ENCODE peak calls at places on chromosomes 3 and 15, in ten cellular contexts. I is Peyer's patch, N is pancreas, F is astrocyte, H is astrocyte of the spinal cord, E is epithelial cell of esophagus, G is BE2C, C is lower lobe of right lung, U is right lobe of liver, T is fibroblast of the aortic adventitia. M is an unnamed sample.

GRCh38 chr3:66353530-66353929 is 132.7 kb downstream of the SLC25A26 start:
- DNase-seq in I (no peak), N (no peak), F (peak), H (peak), E (no peak), G (no peak), C (no peak), U (no peak), T (peak), M (no peak)

GRCh38 chr3:33962383-33962782 is 164.0 kb downstream of the PDCD6IP start:
- DNase-seq in I (no peak), N (no peak), F (no peak), H (no peak), E (peak), G (no peak), C (no peak), U (no peak), T (no peak), M (no peak)

GRCh38 chr15:101646652-101647051 is 5.5 kb downstream of the TM2D3 start:
- DNase-seq in I (no peak), N (no peak), F (no peak), H (no peak), E (no peak), G (no peak), C (no peak), U (peak), T (peak), M (no peak)

GRCh38 chr15:49962044-49962602 is 156.9 kb downstream of the ATP8B4 start:
- DNase-seq in I (no peak), N (no peak), F (no peak), H (no peak), E (no peak), G (no peak), C (no peak), U (no peak), T (peak), M (no peak)

GRCh38 chr3:13352621-13353131 is 67.4 kb downstream of the NUP210 start:
- DNase-seq in I (no peak), N (no peak), F (peak), H (no peak), E (no peak), G (no peak), C (no peak), U (no peak), T (no peak), M (no peak)

GRCh38 chr3:135136361-135137100 is 341.5 kb downstream of the EPHB1 start:
- DNase-seq in I (no peak), N (no peak), F (no peak), H (no peak), E (no peak), G (peak), C (no peak), U (no peak), T (no peak), M (no peak)

GRCh38 chr3:87309601-87310000 is 33.2 kb upstream of the POU1F1 start:
- DNase-seq in I (peak), N (no peak), F (peak), H (no peak), E (peak), G (no peak), C (no peak), U (no peak), T (no peak), M (no peak)

GRCh38 chr3:148147896-148148295 is 549.8 kb upstream of the AGTR1 start:
- DNase-seq in I (no peak), N (no peak), F (no peak), H (no peak), E (no peak), G (no peak), C (no peak), U (no peak), T (peak), M (no peak)

GRCh38 chr15:101100593-101101442 is 151.0 kb downstream of the CHSY1 start:
- DNase-seq in I (no peak), N (no peak), F (no peak), H (no peak), E (no peak), G (no peak), C (no peak), U (no peak), T (no peak), M (no peak)

GRCh38 chr15:39919740-39920509 is at the start of gene GPR176:
- DNase-seq in I (peak), N (peak), F (peak), H (peak), E (peak), G (peak), C (peak), U (peak), T (peak), M (no peak)

GRCh38 chr15:72353266-72353665 is 22.5 kb downstream of the HEXA start:
- DNase-seq in I (no peak), N (no peak), F (no peak), H (peak), E (peak), G (no peak), C (no peak), U (no peak), T (no peak), M (no peak)

GRCh38 chr3:194337965-194338753 is 13.0 kb downstream of the CPN2 start:
- DNase-seq in I (no peak), N (no peak), F (no peak), H (no peak), E (no peak), G (no peak), C (no peak), U (no peak), T (no peak), M (no peak)

GRCh38 chr15:85149460-85150129 is 167.9 kb downstream of the PDE8A start:
- DNase-seq in I (no peak), N (no peak), F (peak), H (no peak), E (no peak), G (no peak), C (no peak), U (no peak), T (no peak), M (no peak)

GRCh38 chr3:99774467-99774866 is 43.2 kb upstream of the CMSS1 start:
- DNase-seq in I (no peak), N (no peak), F (peak), H (peak), E (peak), G (no peak), C (no peak), U (no peak), T (peak), M (peak)

GRCh38 chr15:60003243-60004018 is 680 bp upstream of the FOXB1 start:
- DNase-seq in I (no peak), N (no peak), F (no peak), H (no peak), E (no peak), G (no peak), C (no peak), U (no peak), T (no peak), M (no peak)

GRCh38 chr15:60004846-60005351 is 788 bp downstream of the FOXB1 start:
- DNase-seq in I (no peak), N (peak), F (no peak), H (no peak), E (peak), G (no peak), C (peak), U (no peak), T (peak), M (no peak)

GRCh38 chr15:60002528-60003218 is 1.4 kb upstream of the FOXB1 start:
- DNase-seq in I (no peak), N (no peak), F (no peak), H (no peak), E (no peak), G (no peak), C (no peak), U (no peak), T (no peak), M (no peak)

GRCh38 chr15:60005352-60006202 is 1.5 kb downstream of the FOXB1 start:
- DNase-seq in I (no peak), N (peak), F (no peak), H (no peak), E (no peak), G (no peak), C (peak), U (no peak), T (no peak), M (no peak)

DNA sequence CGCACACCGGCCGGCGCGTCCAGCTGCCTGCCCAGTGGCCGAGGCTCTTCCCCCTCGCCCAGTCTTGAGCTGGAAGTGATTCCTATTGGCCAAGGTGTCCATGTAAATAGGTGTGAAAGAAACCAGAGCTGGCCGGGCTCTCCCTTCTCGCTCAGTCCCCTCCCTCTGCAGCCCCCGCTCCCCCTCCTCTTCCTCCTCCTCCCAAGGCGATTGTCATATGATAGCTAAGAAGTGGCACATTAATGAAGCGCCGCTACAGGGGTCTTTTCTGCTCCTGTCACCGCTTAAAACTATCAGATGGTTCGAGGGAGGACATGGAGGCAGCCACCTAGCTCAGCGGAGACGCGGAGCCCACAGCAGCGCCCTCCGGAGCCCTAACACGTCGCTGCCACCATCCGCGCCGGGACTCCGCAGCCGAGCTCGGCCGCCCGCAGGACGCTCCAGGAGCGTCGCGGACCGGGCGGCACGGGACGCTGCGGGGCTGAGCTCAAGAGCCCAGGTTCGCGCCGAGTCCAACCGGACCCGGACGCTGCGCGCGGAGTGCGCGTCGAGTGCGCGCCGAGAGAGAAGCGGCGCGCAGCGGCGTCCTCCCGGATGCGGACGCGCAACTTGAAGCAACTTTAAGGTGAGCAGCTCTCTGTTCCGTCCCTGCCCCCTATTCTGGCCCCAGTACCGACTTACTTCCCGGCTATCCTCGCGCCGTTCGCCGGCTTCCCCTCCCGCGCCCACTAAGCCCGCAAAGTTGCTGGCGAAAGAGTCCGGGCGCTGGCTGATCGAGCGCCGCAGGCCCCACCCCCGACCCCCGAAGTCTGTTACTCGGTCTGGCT is at the start of gene FOXB1:
- DNase-seq in I (no peak), N (no peak), F (no peak), H (no peak), E (no peak), G (no peak), C (no peak), U (no peak), T (no peak), M (no peak)
- H3K4me3 ChIP-seq in I (peak), N (peak), F (peak), H (peak), E (no peak), G (no peak), C (peak), U (peak), T (no peak), M (no peak)

GRCh38 chr3:125916376-125916978 is 52.5 kb upstream of the ROPN1B start:
- DNase-seq in I (no peak), N (peak), F (peak), H (peak), E (peak), G (no peak), C (no peak), U (no peak), T (peak), M (peak)
- TF ChIP-seq CTCF in I (peak), N (no peak), F (no peak), H (peak), E (no peak), G (peak), C (peak), U (peak), T (no peak), M (peak)

DNA sequence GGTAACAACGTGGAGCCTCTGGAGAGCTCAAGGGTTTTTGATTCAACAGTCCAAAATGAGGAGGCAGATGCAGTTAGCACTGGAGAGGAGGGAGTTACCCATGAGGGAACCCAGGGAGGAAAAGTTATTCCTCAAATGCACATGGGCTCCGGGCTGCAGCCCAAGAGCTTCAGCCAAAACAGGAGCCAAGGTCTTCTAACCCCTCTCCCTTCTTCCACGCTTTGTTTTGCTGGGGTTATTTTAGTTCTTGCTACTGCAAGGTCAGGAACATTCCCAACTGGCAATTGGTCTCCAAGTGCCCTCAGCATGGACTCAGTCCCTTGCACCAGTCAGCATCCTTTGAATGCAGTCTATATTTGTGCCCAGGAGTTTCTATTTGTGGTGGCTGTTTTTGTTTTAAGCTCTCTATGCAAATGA is 90.0 kb downstream of the TGFBR2 start:
- DNase-seq in I (no peak), N (no peak), F (no peak), H (no peak), E (no peak), G (no peak), C (no peak), U (no peak), T (peak), M (no peak)
- H3K4me3 ChIP-seq in I (no peak), N (no peak), F (no peak), H (no peak), E (no peak), G (no peak), C (no peak), U (no peak), T (no peak), M (no peak)

GRCh38 chr3:58306662-58307286 is 454 bp downstream of the HTD2 start:
- DNase-seq in I (peak), N (peak), F (peak), H (peak), E (peak), G (peak), C (peak), U (peak), T (no peak), M (no peak)
- TF ChIP-seq CTCF in I (peak), N (no peak), F (no peak), H (peak), E (peak), G (no peak), C (no peak), U (no peak), T (peak), M (peak)

GRCh38 chr3:52452570-52453221 is 1.1 kb downstream of the TNNC1 start:
- DNase-seq in I (no peak), N (peak), F (no peak), H (no peak), E (no peak), G (no peak), C (no peak), U (no peak), T (no peak), M (no peak)

GRCh38 chr3:52454938-52455282 is 494 bp upstream of the NISCH start:
- DNase-seq in I (no peak), N (no peak), F (no peak), H (no peak), E (no peak), G (no peak), C (no peak), U (no peak), T (no peak), M (no peak)

GRCh38 chr3:52455283-52456168 is at the start of gene NISCH:
- DNase-seq in I (peak), N (peak), F (peak), H (peak), E (peak), G (peak), C (peak), U (peak), T (peak), M (no peak)

GRCh38 chr3:52453496-52454234 is at the start of gene TNNC1:
- DNase-seq in I (no peak), N (peak), F (no peak), H (no peak), E (no peak), G (no peak), C (peak), U (no peak), T (no peak), M (no peak)

GRCh38 chr3:52454235-52454937 is 545 bp upstream of the TNNC1 start:
- DNase-seq in I (no peak), N (peak), F (no peak), H (no peak), E (no peak), G (no peak), C (no peak), U (no peak), T (no peak), M (no peak)
- H3K4me3 ChIP-seq in I (peak), N (peak), F (no peak), H (no peak), E (no peak), G (no peak), C (peak), U (peak), T (no peak), M (peak)

GRCh38 chr3:22908974-22909507 is 294.1 kb upstream of the UBE2E2 start:
- DNase-seq in I (no peak), N (no peak), F (no peak), H (no peak), E (no peak), G (no peak), C (no peak), U (no peak), T (no peak), M (no peak)
- TF ChIP-seq CTCF in I (no peak), N (no peak), F (no peak), H (no peak), E (peak), G (no peak), C (no peak), U (no peak), T (no peak), M (peak)

DNA sequence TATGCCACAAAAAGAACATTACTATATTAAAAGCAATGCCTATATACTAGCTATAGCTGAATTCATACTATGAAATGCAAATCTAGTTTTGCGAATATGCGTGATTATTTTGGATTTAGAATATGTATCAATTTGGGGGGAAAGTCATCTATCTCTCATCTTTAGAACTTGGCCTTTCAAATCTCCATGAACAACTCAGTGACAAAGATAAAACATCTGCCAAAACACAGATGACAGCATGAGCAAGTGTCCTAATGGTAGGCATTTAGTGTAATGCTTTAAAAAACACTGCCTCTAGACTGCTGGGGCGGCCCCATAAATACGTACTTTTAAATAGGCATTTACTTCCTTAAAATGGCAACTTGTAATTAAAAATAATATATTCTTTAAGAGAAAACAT is 2.7 kb downstream of the CD47 start:
- DNase-seq in I (no peak), N (no peak), F (no peak), H (no peak), E (no peak), G (no peak), C (no peak), U (no peak), T (no peak), M (no peak)
- H3K4me3 ChIP-seq in I (no peak), N (no peak), F (no peak), H (no peak), E (no peak), G (no peak), C (peak), U (no peak), T (peak), M (no peak)

GRCh38 chr3:182940266-182940808 is 40.0 kb downstream of the DCUN1D1 start:
- DNase-seq in I (no peak), N (no peak), F (no peak), H (no peak), E (no peak), G (no peak), C (no peak), U (no peak), T (no peak), M (no peak)
- TF ChIP-seq CTCF in I (no peak), N (no peak), F (no peak), H (no peak), E (no peak), G (no peak), C (no peak), U (no peak), T (no peak), M (no peak)